ENCODE peak calls at places on chromosomes 13 and 19, in nine cellular contexts. I is effector CD4-positive, alpha-beta T cell; O is astrocyte of the hippocampus; Y is H54; N is CD8-positive, alpha-beta T cell; L is WTC11; C is fibroblast of the conjunctiva; Q is midbrain; W is ascending aorta. G is an unnamed sample.

GRCh38 chr13:35954207-35954560 is 177.0 kb downstream of the DCLK1 start:
- DNase-seq in L (no peak), N (no peak), I (no peak), Y (no peak), C (no peak), W (no peak), Q (no peak), O (no peak), G (no peak)

GRCh38 chr13:20174656-20175405 is 14.0 kb upstream of the GJA3 start:
- DNase-seq in N (no peak), W (peak), C (peak), Q (no peak), L (no peak), Y (peak), O (peak), I (no peak), G (peak)

GRCh38 chr13:24172071-24172470 is 11.6 kb downstream of the SPATA13 start:
- DNase-seq in I (no peak), W (no peak), Q (no peak), C (no peak), Y (no peak), N (no peak), O (no peak), L (no peak), G (no peak)

GRCh38 chr13:94464771-94465170 is 14.7 kb downstream of the DCT start:
- DNase-seq in I (no peak), W (no peak), O (no peak), L (no peak), C (no peak), N (no peak), Y (no peak), Q (no peak), G (no peak)

GRCh38 chr19:11736696-11737095 is 2.0 kb downstream of the ZNF823 start:
- DNase-seq in N (no peak), L (no peak), Y (peak), Q (no peak), C (peak), I (no peak), O (no peak), W (no peak), G (peak)

GRCh38 chr19:16779539-16780163 is 49.5 kb upstream of the SIN3B start:
- DNase-seq in L (no peak), Q (no peak), N (no peak), W (no peak), O (no peak), I (no peak), C (no peak), Y (no peak), G (no peak)

GRCh38 chr19:33424181-33424580 is 50.7 kb downstream of the CEBPG start:
- DNase-seq in L (no peak), W (no peak), N (no peak), Q (no peak), C (no peak), Y (no peak), O (no peak), I (no peak), G (no peak)

GRCh38 chr13:37627428-37627827 is 28.9 kb upstream of the POSTN start:
- DNase-seq in I (no peak), O (no peak), L (no peak), Q (no peak), N (no peak), Y (no peak), W (no peak), C (no peak), G (no peak)

GRCh38 chr19:33763661-33764343 is 32.9 kb upstream of the KCTD15 start:
- DNase-seq in W (no peak), I (no peak), Y (no peak), N (no peak), O (no peak), Q (peak), C (no peak), L (no peak), G (no peak)

GRCh38 chr13:84831666-84832657 is 949.7 kb upstream of the SLITRK1 start:
- DNase-seq in W (no peak), Q (no peak), N (no peak), O (no peak), L (peak), I (no peak), C (no peak), Y (no peak), G (no peak)

GRCh38 chr13:59374720-59375119 is 789.0 kb downstream of the DIAPH3 start:
- DNase-seq in O (no peak), C (no peak), W (no peak), Y (no peak), L (no peak), I (no peak), Q (no peak), N (no peak), G (no peak)

GRCh38 chr19:5691205-5691929 is 1.3 kb downstream of the RPL36 start:
- DNase-seq in Y (no peak), I (peak), W (no peak), N (peak), C (peak), L (no peak), O (peak), Q (no peak), G (peak)

GRCh38 chr19:16180611-16181010 is 4.6 kb upstream of the FAM32A start:
- DNase-seq in C (peak), I (no peak), Q (no peak), W (no peak), L (no peak), N (no peak), O (peak), Y (no peak), G (no peak)

GRCh38 chr19:39303373-39304184 is 7.4 kb downstream of the IFNL1 start:
- DNase-seq in C (no peak), O (no peak), I (no peak), W (no peak), Y (no peak), N (no peak), L (peak), Q (no peak), G (no peak)

GRCh38 chr13:44188257-44188656 is 185.4 kb upstream of the SERP2 start:
- DNase-seq in I (no peak), Q (no peak), L (no peak), N (no peak), Y (peak), C (no peak), W (no peak), O (peak), G (no peak)

GRCh38 chr19:55540619-55541018 is 3.7 kb upstream of the SBK2 start:
- DNase-seq in O (no peak), N (no peak), I (no peak), C (no peak), Q (no peak), W (no peak), L (no peak), Y (no peak), G (no peak)

GRCh38 chr13:27147530-27148170 is 24.0 kb downstream of the USP12 start:
- DNase-seq in Q (no peak), I (no peak), N (no peak), Y (no peak), L (no peak), W (no peak), O (peak), C (no peak), G (no peak)

GRCh38 chr19:33132425-33132824 is 511 bp downstream of the WDR88 start:
- DNase-seq in W (no peak), I (no peak), L (peak), C (no peak), Y (no peak), Q (no peak), N (no peak), O (no peak), G (no peak)

GRCh38 chr13:51665456-51665855 is 81.2 kb downstream of the WDFY2 start:
- DNase-seq in Y (no peak), O (peak), Q (no peak), L (no peak), N (no peak), I (no peak), C (no peak), W (no peak), G (no peak)

GRCh38 chr19:4369888-4370260 is 26.5 kb downstream of the MPND start:
- DNase-seq in Q (peak), I (peak), C (no peak), N (peak), L (peak), W (no peak), Y (no peak), O (peak), G (peak)

GRCh38 chr13:32804673-32805260 is 211.5 kb upstream of the KL start:
- DNase-seq in Q (no peak), L (no peak), C (no peak), N (no peak), W (no peak), Y (no peak), I (no peak), O (peak), G (no peak)

GRCh38 chr13:27170521-27171243 is 929 bp downstream of the USP12 start:
- DNase-seq in Y (no peak), N (peak), L (peak), I (peak), C (no peak), W (no peak), Q (peak), O (peak), G (peak)

GRCh38 chr19:19257137-19257536 is 16.0 kb downstream of the TM6SF2 start:
- DNase-seq in C (no peak), N (no peak), Q (no peak), I (no peak), W (no peak), Y (no peak), L (no peak), O (no peak), G (no peak)

GRCh38 chr19:41739361-41739760 is 16.0 kb upstream of the CEACAM6 start:
- DNase-seq in W (no peak), C (no peak), L (no peak), I (no peak), N (no peak), Q (no peak), O (no peak), Y (no peak), G (no peak)

GRCh38 chr19:32622002-32622401 is 41.0 kb downstream of the PDCD5 start:
- DNase-seq in N (no peak), L (no peak), I (no peak), Y (no peak), Q (no peak), O (no peak), W (no peak), C (no peak), G (no peak)

GRCh38 chr19:16273005-16273404 is 51.6 kb upstream of the KLF2 start:
- DNase-seq in C (no peak), L (no peak), Y (no peak), N (no peak), O (peak), Q (peak), W (no peak), I (no peak), G (no peak)

GRCh38 chr13:31631716-31632115 is 107.6 kb upstream of the RXFP2 start:
- DNase-seq in W (no peak), O (no peak), L (no peak), C (no peak), Q (no peak), N (no peak), I (no peak), Y (no peak), G (no peak)

GRCh38 chr13:25227690-25228089 is 55.6 kb upstream of the AMER2 start:
- DNase-seq in L (no peak), I (no peak), C (no peak), O (no peak), Q (no peak), Y (no peak), W (no peak), N (no peak), G (no peak)